ENCODE peak calls at places on chromosome 4, in five cellular contexts. One of them, this sample, is unnamed.

GRCh38 chr4:633406-633805 is 8.0 kb downstream of the PDE6B start:
- DNase-seq in stimulated activated CD8-positive, alpha-beta memory T cell treated with anti-CD3 and anti-CD28 coated beads, Interleukin-4, amount 100 ng/mL, for 48 hours: no peak
- DNase-seq in D341Med: peak
- DNase-seq in KG1: no peak
- DNase-seq in Caco-2: no peak
- DNase-seq in this sample: no peak

GRCh38 chr4:26215725-26216124 is 105.1 kb upstream of the RBPJ start:
- DNase-seq in stimulated activated CD8-positive, alpha-beta memory T cell treated with anti-CD3 and anti-CD28 coated beads, Interleukin-4, amount 100 ng/mL, for 48 hours: no peak
- DNase-seq in D341Med: no peak
- DNase-seq in Caco-2: no peak
- DNase-seq in KG1: no peak
- DNase-seq in this sample: no peak

GRCh38 chr4:15438939-15439524 is 11.2 kb downstream of the C1QTNF7 start:
- DNase-seq in KG1: no peak
- DNase-seq in Caco-2: no peak
- DNase-seq in D341Med: no peak
- DNase-seq in stimulated activated CD8-positive, alpha-beta memory T cell treated with anti-CD3 and anti-CD28 coated beads, Interleukin-4, amount 100 ng/mL, for 48 hours: no peak
- DNase-seq in this sample: no peak

GRCh38 chr4:19844436-19844835 is 407.3 kb upstream of the SLIT2 start:
- DNase-seq in stimulated activated CD8-positive, alpha-beta memory T cell treated with anti-CD3 and anti-CD28 coated beads, Interleukin-4, amount 100 ng/mL, for 48 hours: no peak
- DNase-seq in Caco-2: no peak
- DNase-seq in D341Med: peak
- DNase-seq in KG1: no peak
- DNase-seq in this sample: no peak

GRCh38 chr4:1043658-1044468 is 32.4 kb downstream of the FGFRL1 start:
- DNase-seq in D341Med: no peak
- DNase-seq in Caco-2: peak
- DNase-seq in KG1: no peak
- DNase-seq in stimulated activated CD8-positive, alpha-beta memory T cell treated with anti-CD3 and anti-CD28 coated beads, Interleukin-4, amount 100 ng/mL, for 48 hours: peak
- DNase-seq in this sample: peak

GRCh38 chr4:15653864-15654391 is 1.2 kb downstream of the FBXL5 start:
- DNase-seq in KG1: peak
- DNase-seq in stimulated activated CD8-positive, alpha-beta memory T cell treated with anti-CD3 and anti-CD28 coated beads, Interleukin-4, amount 100 ng/mL, for 48 hours: no peak
- DNase-seq in D341Med: no peak
- DNase-seq in Caco-2: no peak
- DNase-seq in this sample: peak

GRCh38 chr4:123249821-123250220 is 146.8 kb upstream of the SPRY1 start:
- DNase-seq in Caco-2: no peak
- DNase-seq in D341Med: no peak
- DNase-seq in stimulated activated CD8-positive, alpha-beta memory T cell treated with anti-CD3 and anti-CD28 coated beads, Interleukin-4, amount 100 ng/mL, for 48 hours: no peak
- DNase-seq in KG1: no peak
- DNase-seq in this sample: no peak

GRCh38 chr4:188658958-188659522 is 519.8 kb downstream of the TRIML1 start:
- DNase-seq in D341Med: no peak
- DNase-seq in Caco-2: no peak
- DNase-seq in stimulated activated CD8-positive, alpha-beta memory T cell treated with anti-CD3 and anti-CD28 coated beads, Interleukin-4, amount 100 ng/mL, for 48 hours: no peak
- DNase-seq in KG1: no peak
- DNase-seq in this sample: no peak

GRCh38 chr4:100034265-100034664 is 84.2 kb upstream of the H2AZ1 start:
- DNase-seq in D341Med: no peak
- DNase-seq in Caco-2: no peak
- DNase-seq in KG1: no peak
- DNase-seq in stimulated activated CD8-positive, alpha-beta memory T cell treated with anti-CD3 and anti-CD28 coated beads, Interleukin-4, amount 100 ng/mL, for 48 hours: no peak
- DNase-seq in this sample: no peak

GRCh38 chr4:88616275-88616996 is 24.2 kb downstream of the HERC3 start:
- DNase-seq in stimulated activated CD8-positive, alpha-beta memory T cell treated with anti-CD3 and anti-CD28 coated beads, Interleukin-4, amount 100 ng/mL, for 48 hours: no peak
- DNase-seq in Caco-2: no peak
- DNase-seq in KG1: no peak
- DNase-seq in D341Med: no peak
- DNase-seq in this sample: no peak

GRCh38 chr4:81756973-81757372 is 285.3 kb upstream of the RASGEF1B start:
- DNase-seq in stimulated activated CD8-positive, alpha-beta memory T cell treated with anti-CD3 and anti-CD28 coated beads, Interleukin-4, amount 100 ng/mL, for 48 hours: no peak
- DNase-seq in Caco-2: no peak
- DNase-seq in D341Med: no peak
- DNase-seq in KG1: no peak
- DNase-seq in this sample: no peak

GRCh38 chr4:24840826-24841587 is 45.6 kb downstream of the SOD3 start:
- DNase-seq in Caco-2: no peak
- DNase-seq in KG1: no peak
- DNase-seq in stimulated activated CD8-positive, alpha-beta memory T cell treated with anti-CD3 and anti-CD28 coated beads, Interleukin-4, amount 100 ng/mL, for 48 hours: no peak
- DNase-seq in D341Med: no peak
- DNase-seq in this sample: no peak

GRCh38 chr4:77465271-77465670 is 140.3 kb upstream of the CXCL13 start:
- DNase-seq in D341Med: peak
- DNase-seq in KG1: no peak
- DNase-seq in stimulated activated CD8-positive, alpha-beta memory T cell treated with anti-CD3 and anti-CD28 coated beads, Interleukin-4, amount 100 ng/mL, for 48 hours: peak
- DNase-seq in Caco-2: peak
- DNase-seq in this sample: peak